ENCODE peak calls at places on chromosome 1, in four cellular contexts. V is anterior cingulate cortex, U is brain microvascular endothelial cell, B is HuH-7. M is an unnamed sample.
A peak's percentile ranks its signal among the peaks of the same experiment; 100 is the strongest.

GRCh38 chr1:55061706-55062321 is 22.5 kb downstream of the PCSK9 start:
- DNase-seq in B (no peak), U (no peak), V (no peak), M (peak; percentile 39)

GRCh38 chr1:87642581-87643129 is 314.0 kb downstream of the LMO4 start:
- DNase-seq in V (no peak), B (peak; percentile 53), U (no peak), M (peak; percentile 58)

GRCh38 chr1:10665930-10666850 is 130.3 kb downstream of the CASZ1 start:
- DNase-seq in B (no peak), V (no peak), U (no peak), M (no peak)

GRCh38 chr1:232322162-232322734 is 307.7 kb downstream of the SIPA1L2 start:
- DNase-seq in U (no peak), V (no peak), B (no peak), M (no peak)

GRCh38 chr1:52668711-52669110 is 29.4 kb downstream of the COA7 start:
- DNase-seq in U (no peak), B (no peak), V (no peak), M (no peak)

GRCh38 chr1:185816460-185816859 is 82.3 kb downstream of the HMCN1 start:
- DNase-seq in V (no peak), B (no peak), U (no peak), M (no peak)

GRCh38 chr1:151165281-151165737 is 393 bp downstream of the LYSMD1 start:
- DNase-seq in U (peak; percentile 25), V (no peak), B (no peak), M (peak; percentile 80)

GRCh38 chr1:28056129-28056925 is 32.1 kb downstream of the EYA3 start:
- DNase-seq in V (no peak), B (no peak), U (no peak), M (peak; percentile 54)

GRCh38 chr1:112762541-112763141 is 47.5 kb upstream of the PPM1J start:
- DNase-seq in B (no peak), V (no peak), U (peak; percentile 5), M (peak; percentile 72)

GRCh38 chr1:22031214-22031962 is 21.1 kb upstream of the CDC42 start:
- DNase-seq in U (no peak), V (no peak), B (no peak), M (no peak)

GRCh38 chr1:93995837-93996526 is 86.8 kb upstream of the GCLM start:
- DNase-seq in V (no peak), B (no peak), U (no peak), M (no peak)

GRCh38 chr1:224333939-224334701 is 4.1 kb upstream of the NVL start:
- DNase-seq in B (no peak), V (no peak), U (peak; percentile 38), M (no peak)

GRCh38 chr1:235329139-235329808 is 904 bp downstream of the GGPS1 start:
- DNase-seq in V (no peak), U (peak; percentile 51), B (no peak), M (peak; percentile 75)

GRCh38 chr1:51729156-51729823 is 112.4 kb downstream of the OSBPL9 start:
- DNase-seq in U (peak; percentile 87), V (peak; percentile 31), B (peak; percentile 98), M (peak; percentile 98)

GRCh38 chr1:185292237-185292636 is 24.8 kb downstream of the IVNS1ABP start:
- DNase-seq in V (no peak), U (no peak), B (no peak), M (no peak)

GRCh38 chr1:32181563-32181962 is 2.1 kb downstream of the TXLNA start:
- DNase-seq in B (no peak), V (no peak), U (no peak), M (no peak)

GRCh38 chr1:173330149-173330951 is 123.2 kb upstream of the TNFSF4 start:
- DNase-seq in U (peak; percentile 69), V (no peak), B (no peak), M (no peak)

GRCh38 chr1:156852414-156852874 is 6.5 kb downstream of the INSRR start:
- DNase-seq in B (no peak), U (no peak), V (no peak), M (peak; percentile 95)

GRCh38 chr1:59143824-59144223 is 153.1 kb upstream of the FGGY start:
- DNase-seq in B (no peak), U (no peak), V (no peak), M (peak; percentile 68)

GRCh38 chr1:20100632-20101355 is 18.5 kb downstream of the PLA2G2D start:
- DNase-seq in V (no peak), B (peak; percentile 43), U (peak; percentile 36), M (peak; percentile 72)

GRCh38 chr1:36342426-36343185 is 19.2 kb upstream of the EVA1B start:
- DNase-seq in B (peak; percentile 53), V (no peak), U (peak; percentile 29), M (no peak)

GRCh38 chr1:15501208-15502032 is 22.6 kb downstream of the CASP9 start:
- DNase-seq in B (peak; percentile 77), V (no peak), U (peak; percentile 53), M (peak; percentile 83)

GRCh38 chr1:180424848-180425457 is 77.4 kb downstream of the ACBD6 start:
- DNase-seq in U (no peak), B (no peak), V (no peak), M (peak; percentile 21)

GRCh38 chr1:230103341-230104173 is 36.5 kb downstream of the GALNT2 start:
- DNase-seq in U (no peak), V (no peak), B (no peak), M (peak; percentile 36)

GRCh38 chr1:205616563-205617293 is 15.1 kb downstream of the ELK4 start:
- DNase-seq in B (no peak), U (no peak), V (no peak), M (no peak)

GRCh38 chr1:59005491-59006308 is 221.9 kb upstream of the JUN start:
- DNase-seq in V (no peak), B (no peak), U (no peak), M (no peak)

GRCh38 chr1:117084231-117084630 is 24.1 kb downstream of the TTF2 start:
- DNase-seq in V (no peak), B (no peak), U (no peak), M (no peak)

GRCh38 chr1:185846672-185847440 is 112.7 kb downstream of the HMCN1 start:
- DNase-seq in V (no peak), U (peak; percentile 57), B (no peak), M (no peak)

GRCh38 chr1:224879404-224879803 is 50.1 kb upstream of the DNAH14 start:
- DNase-seq in U (peak; percentile 36), V (no peak), B (no peak), M (peak; percentile 48)

GRCh38 chr1:109112056-109112651 is 1.8 kb upstream of the ELAPOR1 start:
- DNase-seq in B (no peak), U (no peak), V (no peak), M (peak; percentile 38)

GRCh38 chr1:153030895-153031294 is at the start of gene SPRR1B:
- DNase-seq in B (no peak), V (no peak), U (no peak), M (peak; percentile 5)